ENCODE peak calls at places on chromosomes 16 and 17, in five cellular contexts. Y, J, N, C and A are unnamed samples.
A peak's percentile ranks its signal among the peaks of the same experiment; 100 is the strongest.

GRCh38 chr17:41453069-41453468 is 12.3 kb upstream of the KRT38 start:
- DNase-seq in Y (no peak), J (no peak), N (no peak), C (no peak), A (no peak)

GRCh38 chr16:84024854-84025253 is 17.7 kb downstream of the SLC38A8 start:
- DNase-seq in Y (no peak), J (no peak), N (no peak), C (no peak), A (no peak)

GRCh38 chr17:81036128-81036891 is 1.4 kb downstream of the BAIAP2 start:
- DNase-seq in Y (no peak), J (no peak), N (no peak), C (no peak), A (no peak)

GRCh38 chr17:72388765-72389473 is 268.1 kb downstream of the SOX9 start:
- DNase-seq in Y (no peak), J (no peak), N (no peak), C (no peak), A (no peak)

GRCh38 chr16:84423416-84423837 is 55.1 kb downstream of the ATP2C2 start:
- DNase-seq in Y (peak; percentile 7), J (no peak), N (peak; percentile 26), C (no peak), A (no peak)

GRCh38 chr16:735982-736453 is 4.8 kb downstream of the CIAO3 start:
- DNase-seq in Y (no peak), J (no peak), N (no peak), C (no peak), A (no peak)

GRCh38 chr17:49567104-49567521 is 8.6 kb upstream of the NXPH3 start:
- DNase-seq in Y (no peak), J (no peak), N (no peak), C (no peak), A (peak; percentile 43)

GRCh38 chr17:60269417-60269816 is 119.6 kb downstream of the CA4 start:
- DNase-seq in Y (no peak), J (no peak), N (no peak), C (no peak), A (no peak)

GRCh38 chr16:84489141-84489540 is 15.3 kb downstream of the MEAK7 start:
- DNase-seq in Y (no peak), J (no peak), N (no peak), C (no peak), A (no peak)

GRCh38 chr17:3475155-3475808 is 515 bp upstream of the ASPA start:
- DNase-seq in Y (no peak), J (no peak), N (no peak), C (no peak), A (no peak)

GRCh38 chr17:78723001-78723796 is 58.9 kb downstream of the CYTH1 start:
- DNase-seq in Y (peak; percentile 96), J (peak; percentile 85), N (peak; percentile 89), C (peak; percentile 58), A (no peak)

GRCh38 chr17:60080545-60080944 is 1.8 kb upstream of the HEATR6 start:
- DNase-seq in Y (no peak), J (no peak), N (no peak), C (no peak), A (no peak)

GRCh38 chr17:50532452-50533024 is at the start of gene EPN3:
- DNase-seq in Y (no peak), J (no peak), N (peak; percentile 74), C (no peak), A (no peak)

GRCh38 chr16:69833357-69833781 is 71.2 kb downstream of the WWP2 start:
- DNase-seq in Y (no peak), J (no peak), N (no peak), C (no peak), A (no peak)

GRCh38 chr16:75114946-75115825 is 1.4 kb downstream of the LDHD start:
- DNase-seq in Y (no peak), J (no peak), N (peak; percentile 23), C (no peak), A (peak; percentile 19)

GRCh38 chr17:55735784-55736405 is 13.2 kb upstream of the TMEM100 start:
- DNase-seq in Y (no peak), J (no peak), N (no peak), C (peak; percentile 29), A (no peak)